ENCODE peak calls at places on chromosomes 13 and 19, in seven cellular contexts. T is mammary epithelial cell; S is fibroblast of mammary gland; K is progenitor cell of endocrine pancreas; B is stimulated activated CD8-positive, alpha-beta memory T cell treated with anti-CD3 and anti-CD28 coated beads, Interleukin-12 subunit alpha, Interleukin-12 subunit beta, amount 100 ng/mL, for 4 hours; H is fibroblast of the aortic adventitia; D is stimulated activated CD4-positive, alpha-beta T cell treated with anti-CD3 and anti-CD28 coated beads, Interleukin-1b, Interleukin-23, amount 100 ng/mL, for 48 hours. Y is an unnamed sample.

GRCh38 chr19:869245-870177 is 10.0 kb downstream of the CFD start:
- DNase-seq in B (no peak), H (peak; percentile 98), K (no peak), T (peak; percentile 51), S (peak; percentile 96), D (no peak), Y (peak; percentile 61)

GRCh38 chr13:44437356-44438233 is 64.0 kb downstream of the SERP2 start:
- DNase-seq in B (no peak), T (peak; percentile 48), D (no peak), S (peak; percentile 67), K (no peak), H (peak; percentile 71), Y (peak; percentile 65)

GRCh38 chr13:49711218-49711863 is 20.1 kb upstream of the EBPL start:
- DNase-seq in B (no peak), D (no peak), H (peak; percentile 41), T (peak; percentile 44), K (no peak), S (peak; percentile 93), Y (no peak)

GRCh38 chr19:9934132-9934950 is 2.0 kb downstream of the OLFM2 start:
- DNase-seq in D (peak; percentile 86), S (peak; percentile 77), T (peak; percentile 59), H (peak; percentile 62), B (peak; percentile 62), K (peak; percentile 76), Y (peak; percentile 87)

GRCh38 chr13:46527237-46527636 is 25.7 kb upstream of the LRCH1 start:
- DNase-seq in S (no peak), H (no peak), B (no peak), T (peak; percentile 12), D (no peak), K (no peak), Y (no peak)

GRCh38 chr19:6098574-6098973 is 11.7 kb downstream of the RFX2 start:
- DNase-seq in B (no peak), K (no peak), T (no peak), D (no peak), H (peak; percentile 76), S (no peak), Y (no peak)

GRCh38 chr19:1076951-1077350 is 10.0 kb downstream of the ARHGAP45 start:
- DNase-seq in H (no peak), K (no peak), T (peak; percentile 77), B (peak; percentile 85), S (no peak), D (peak; percentile 94), Y (no peak)

GRCh38 chr13:107370036-107370785 is 802.3 kb upstream of the ARGLU1 start:
- DNase-seq in S (peak; percentile 66), H (peak; percentile 56), T (no peak), K (no peak), D (no peak), B (no peak), Y (no peak)

GRCh38 chr19:58227964-58228583 is 640 bp upstream of the ZNF544 start:
- DNase-seq in K (no peak), T (no peak), H (no peak), S (peak; percentile 5), D (no peak), B (no peak), Y (peak; percentile 25)

GRCh38 chr19:42095814-42096230 is 19.9 kb downstream of the ZNF574 start:
- DNase-seq in T (no peak), D (no peak), K (peak; percentile 29), S (no peak), H (no peak), B (no peak), Y (peak; percentile 69)

GRCh38 chr19:5571777-5572176 is 4.0 kb upstream of the TINCR start:
- DNase-seq in H (no peak), K (no peak), S (no peak), T (no peak), B (no peak), D (no peak), Y (no peak)

GRCh38 chr13:95375706-95376105 is 74.5 kb upstream of the ABCC4 start:
- DNase-seq in K (no peak), T (no peak), D (no peak), S (no peak), H (no peak), B (no peak), Y (no peak)

GRCh38 chr19:18202759-18203407 is 959 bp downstream of the RAB3A start:
- DNase-seq in D (peak; percentile 16), S (peak; percentile 15), T (peak; percentile 9), B (no peak), H (no peak), K (no peak), Y (no peak)

GRCh38 chr13:52459668-52460067 is 4.4 kb downstream of the CKAP2 start:
- DNase-seq in H (peak; percentile 36), T (peak; percentile 66), B (no peak), K (no peak), S (peak; percentile 87), D (no peak), Y (no peak)

GRCh38 chr19:56367829-56368711 is 25.3 kb downstream of the ZNF582 start:
- DNase-seq in S (peak; percentile 95), T (peak; percentile 89), D (peak; percentile 90), B (peak; percentile 66), K (peak; percentile 77), H (peak; percentile 92), Y (peak; percentile 99)

GRCh38 chr13:93635687-93636086 is 409.1 kb downstream of the GPC6 start:
- DNase-seq in D (no peak), T (no peak), B (no peak), K (no peak), H (peak; percentile 85), S (peak; percentile 93), Y (no peak)

GRCh38 chr13:98220188-98220765 is 43.2 kb upstream of the RNF113B start:
- DNase-seq in D (no peak), B (no peak), S (no peak), K (no peak), H (peak; percentile 84), T (no peak), Y (no peak)

GRCh38 chr19:17743874-17744273 is 7.4 kb upstream of the FCHO1 start:
- DNase-seq in T (peak; percentile 30), D (no peak), B (no peak), K (no peak), H (peak; percentile 39), S (peak; percentile 56), Y (peak; percentile 70)

GRCh38 chr13:97125810-97126738 is 96.1 kb upstream of the MBNL2 start:
- DNase-seq in B (no peak), H (peak; percentile 55), T (peak; percentile 75), S (peak; percentile 75), K (no peak), D (peak; percentile 27), Y (no peak)

GRCh38 chr19:50357178-50358100 is 8.0 kb downstream of the NAPSA start:
- DNase-seq in D (peak; percentile 88), B (peak; percentile 84), K (peak; percentile 55), T (peak; percentile 34), S (peak; percentile 52), H (peak; percentile 67), Y (peak; percentile 58)

GRCh38 chr19:3207466-3208242 is 16.8 kb upstream of the CELF5 start:
- DNase-seq in S (no peak), D (no peak), K (no peak), B (no peak), T (no peak), H (no peak), Y (peak; percentile 47)